ENCODE peak calls at places on chromosomes 16 and 17, in four cellular contexts. One of them, this sample, is unnamed.

GRCh38 chr17:44751331-44751730 is 7.5 kb upstream of the ADAM11 start:
- DNase-seq in NCI-H2171 treated with DMSO at 0.1 percent for 48 hours: no peak
- DNase-seq in CD4-positive, alpha-beta T cell: no peak
- DNase-seq in lung: no peak
- DNase-seq in this sample: no peak

GRCh38 chr16:68370921-68371651 is 60.3 kb downstream of the PRMT7 start:
- DNase-seq in NCI-H2171 treated with DMSO at 0.1 percent for 48 hours: no peak
- DNase-seq in CD4-positive, alpha-beta T cell: peak
- DNase-seq in lung: no peak
- DNase-seq in this sample: no peak

GRCh38 chr17:34703533-34703932 is 124.2 kb downstream of the TMEM132E start:
- DNase-seq in NCI-H2171 treated with DMSO at 0.1 percent for 48 hours: peak
- DNase-seq in CD4-positive, alpha-beta T cell: no peak
- DNase-seq in lung: no peak
- DNase-seq in this sample: no peak

GRCh38 chr17:14813649-14814048 is 451.5 kb downstream of the PMP22 start:
- DNase-seq in NCI-H2171 treated with DMSO at 0.1 percent for 48 hours: no peak
- DNase-seq in CD4-positive, alpha-beta T cell: no peak
- DNase-seq in lung: no peak
- DNase-seq in this sample: no peak

GRCh38 chr16:11742041-11742535 is 569 bp downstream of the TXNDC11 start:
- DNase-seq in NCI-H2171 treated with DMSO at 0.1 percent for 48 hours: no peak
- DNase-seq in CD4-positive, alpha-beta T cell: peak
- DNase-seq in lung: peak
- DNase-seq in this sample: no peak

GRCh38 chr16:15523092-15523541 is 88.7 kb downstream of the BMERB1 start:
- DNase-seq in NCI-H2171 treated with DMSO at 0.1 percent for 48 hours: no peak
- DNase-seq in CD4-positive, alpha-beta T cell: no peak
- DNase-seq in lung: no peak
- DNase-seq in this sample: no peak

GRCh38 chr16:49698416-49698815 is 157.5 kb downstream of the ZNF423 start:
- DNase-seq in NCI-H2171 treated with DMSO at 0.1 percent for 48 hours: peak
- DNase-seq in CD4-positive, alpha-beta T cell: no peak
- DNase-seq in lung: no peak
- DNase-seq in this sample: no peak

GRCh38 chr16:81261049-81261648 is 22.7 kb downstream of the BCO1 start:
- DNase-seq in NCI-H2171 treated with DMSO at 0.1 percent for 48 hours: no peak
- DNase-seq in CD4-positive, alpha-beta T cell: no peak
- DNase-seq in lung: no peak
- DNase-seq in this sample: no peak

GRCh38 chr16:21565816-21566669 is 33.3 kb upstream of the METTL9 start:
- DNase-seq in NCI-H2171 treated with DMSO at 0.1 percent for 48 hours: no peak
- DNase-seq in CD4-positive, alpha-beta T cell: no peak
- DNase-seq in lung: no peak
- DNase-seq in this sample: no peak

GRCh38 chr17:6249747-6250146 is 179.6 kb downstream of the WSCD1 start:
- DNase-seq in NCI-H2171 treated with DMSO at 0.1 percent for 48 hours: no peak
- DNase-seq in CD4-positive, alpha-beta T cell: no peak
- DNase-seq in lung: no peak
- DNase-seq in this sample: no peak

GRCh38 chr16:47064775-47065174 is 79.0 kb downstream of the NETO2 start:
- DNase-seq in NCI-H2171 treated with DMSO at 0.1 percent for 48 hours: no peak
- DNase-seq in CD4-positive, alpha-beta T cell: no peak
- DNase-seq in lung: no peak
- DNase-seq in this sample: no peak

GRCh38 chr17:49074851-49075540 is 57.6 kb upstream of the B4GALNT2 start:
- DNase-seq in NCI-H2171 treated with DMSO at 0.1 percent for 48 hours: no peak
- DNase-seq in CD4-positive, alpha-beta T cell: no peak
- DNase-seq in lung: no peak
- DNase-seq in this sample: no peak

GRCh38 chr16:2895813-2896212 is 12.8 kb downstream of the FLYWCH2 start:
- DNase-seq in NCI-H2171 treated with DMSO at 0.1 percent for 48 hours: no peak
- DNase-seq in CD4-positive, alpha-beta T cell: no peak
- DNase-seq in lung: no peak
- DNase-seq in this sample: no peak

GRCh38 chr16:647173-647902 is 1.8 kb upstream of the WDR90 start:
- DNase-seq in NCI-H2171 treated with DMSO at 0.1 percent for 48 hours: no peak
- DNase-seq in CD4-positive, alpha-beta T cell: no peak
- DNase-seq in lung: no peak
- DNase-seq in this sample: no peak

GRCh38 chr17:42985225-42985624 is 4.9 kb downstream of the RUNDC1 start:
- DNase-seq in NCI-H2171 treated with DMSO at 0.1 percent for 48 hours: no peak
- DNase-seq in CD4-positive, alpha-beta T cell: no peak
- DNase-seq in lung: no peak
- DNase-seq in this sample: no peak

GRCh38 chr16:23847938-23848337 is 12.2 kb downstream of the PRKCB start:
- DNase-seq in NCI-H2171 treated with DMSO at 0.1 percent for 48 hours: no peak
- DNase-seq in CD4-positive, alpha-beta T cell: peak
- DNase-seq in lung: no peak
- DNase-seq in this sample: no peak

GRCh38 chr17:50556803-50557202 is 3.7 kb upstream of the CACNA1G start:
- DNase-seq in NCI-H2171 treated with DMSO at 0.1 percent for 48 hours: no peak
- DNase-seq in CD4-positive, alpha-beta T cell: no peak
- DNase-seq in lung: no peak
- DNase-seq in this sample: no peak

GRCh38 chr17:39753514-39754160 is 15.9 kb downstream of the GRB7 start:
- DNase-seq in NCI-H2171 treated with DMSO at 0.1 percent for 48 hours: peak
- DNase-seq in CD4-positive, alpha-beta T cell: peak
- DNase-seq in lung: peak
- DNase-seq in this sample: no peak

GRCh38 chr16:70250748-70251650 is 741 bp downstream of the EXOSC6 start:
- DNase-seq in NCI-H2171 treated with DMSO at 0.1 percent for 48 hours: peak
- DNase-seq in CD4-positive, alpha-beta T cell: no peak
- DNase-seq in lung: no peak
- DNase-seq in this sample: no peak

GRCh38 chr16:85081765-85082164 is 30.5 kb downstream of the CIBAR2 start:
- DNase-seq in NCI-H2171 treated with DMSO at 0.1 percent for 48 hours: no peak
- DNase-seq in CD4-positive, alpha-beta T cell: no peak
- DNase-seq in lung: no peak
- DNase-seq in this sample: no peak

GRCh38 chr16:813204-813915 is 12.8 kb upstream of the GNG13 start:
- DNase-seq in NCI-H2171 treated with DMSO at 0.1 percent for 48 hours: no peak
- DNase-seq in CD4-positive, alpha-beta T cell: peak
- DNase-seq in lung: no peak
- DNase-seq in this sample: no peak

GRCh38 chr17:33739714-33740113 is 446.6 kb upstream of the ASIC2 start:
- DNase-seq in NCI-H2171 treated with DMSO at 0.1 percent for 48 hours: no peak
- DNase-seq in CD4-positive, alpha-beta T cell: no peak
- DNase-seq in lung: no peak
- DNase-seq in this sample: no peak

GRCh38 chr16:89922477-89922883 is 662 bp upstream of the TUBB3 start:
- DNase-seq in NCI-H2171 treated with DMSO at 0.1 percent for 48 hours: peak
- DNase-seq in CD4-positive, alpha-beta T cell: no peak
- DNase-seq in lung: peak
- DNase-seq in this sample: peak

GRCh38 chr16:79628501-79628975 is 28.0 kb upstream of the MAF start:
- DNase-seq in NCI-H2171 treated with DMSO at 0.1 percent for 48 hours: no peak
- DNase-seq in CD4-positive, alpha-beta T cell: peak
- DNase-seq in lung: no peak
- DNase-seq in this sample: no peak

GRCh38 chr16:19805459-19806160 is 79.0 kb downstream of the GPRC5B start:
- DNase-seq in NCI-H2171 treated with DMSO at 0.1 percent for 48 hours: no peak
- DNase-seq in CD4-positive, alpha-beta T cell: no peak
- DNase-seq in lung: no peak
- DNase-seq in this sample: no peak